ENCODE peak calls at places on chromosomes 12 and 14, in four cellular contexts. B is astrocyte of the spinal cord, Q is lower leg skin, T is astrocyte. U is an unnamed sample.

GRCh38 chr12:6492838-6493579 is at the start of gene MRPL51:
- DNase-seq in B (peak), Q (peak), T (peak), U (peak)

GRCh38 chr12:6089041-6089823 is 35.2 kb downstream of the VWF start:
- DNase-seq in B (peak), Q (peak), T (peak), U (no peak)

GRCh38 chr14:50677527-50678063 is 9.5 kb upstream of the SAV1 start:
- DNase-seq in B (peak), Q (no peak), T (peak), U (peak)

GRCh38 chr14:75454963-75455546 is 27.2 kb downstream of the JDP2 start:
- DNase-seq in B (peak), Q (peak), T (peak), U (peak)

GRCh38 chr12:28966049-28966778 is 182.9 kb upstream of the FAR2 start:
- DNase-seq in B (peak), Q (no peak), T (peak), U (no peak)

GRCh38 chr12:74598819-74599218 is 61.2 kb downstream of the ATXN7L3B start:
- DNase-seq in B (peak), Q (no peak), T (peak), U (no peak)

GRCh38 chr12:46439793-46440511 is 67.4 kb upstream of the SLC38A2 start:
- DNase-seq in B (no peak), Q (no peak), T (peak), U (peak)

GRCh38 chr12:89768586-89769482 is 60.2 kb upstream of the ATP2B1 start:
- DNase-seq in B (peak), Q (no peak), T (peak), U (peak)

GRCh38 chr12:4763549-4763948 is 43.3 kb downstream of the GALNT8 start:
- DNase-seq in B (no peak), Q (no peak), T (no peak), U (no peak)

GRCh38 chr12:118035194-118036041 is 18.9 kb downstream of the RFC5 start:
- DNase-seq in B (peak), Q (no peak), T (no peak), U (no peak)

GRCh38 chr12:112967306-112967705 is 11.0 kb upstream of the OAS2 start:
- DNase-seq in B (no peak), Q (peak), T (no peak), U (no peak)

GRCh38 chr14:86826641-86827040 is 1166.3 kb downstream of the GALC start:
- DNase-seq in B (no peak), Q (no peak), T (no peak), U (peak)

GRCh38 chr12:238116-238515 is 24.2 kb upstream of the SLC6A12 start:
- DNase-seq in B (no peak), Q (peak), T (no peak), U (no peak)

GRCh38 chr12:49932746-49933145 is 17.8 kb upstream of the AQP2 start:
- DNase-seq in B (no peak), Q (no peak), T (no peak), U (no peak)

GRCh38 chr14:92657457-92658142 is 90.8 kb downstream of the LGMN start:
- DNase-seq in B (no peak), Q (peak), T (no peak), U (no peak)

DNA sequence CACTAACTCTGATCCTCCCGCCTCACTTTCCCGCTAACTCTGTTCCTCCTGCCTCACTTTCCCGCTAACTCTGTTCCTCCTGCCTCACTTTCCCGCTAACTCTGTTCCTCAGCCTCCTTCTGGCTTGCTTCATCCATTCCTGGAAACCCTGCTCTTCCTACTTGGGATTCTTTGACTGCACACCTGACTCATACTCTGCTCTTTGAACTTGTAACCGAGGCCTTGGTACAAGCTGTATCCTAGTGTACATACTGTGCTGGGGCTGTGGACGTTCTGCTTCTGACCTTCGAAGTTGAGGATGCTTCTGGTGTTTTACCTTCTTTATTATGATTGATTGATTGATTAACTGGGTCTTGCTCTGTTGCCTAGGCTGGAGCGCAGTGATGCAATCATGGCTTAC is 63.2 kb upstream of the RD3L start:
- DNase-seq in B (no peak), Q (no peak), T (no peak), U (no peak)
- TF ChIP-seq CTCF in B (no peak), Q (no peak), T (no peak), U (no peak)

GRCh38 chr14:21093769-21094681 is 4.4 kb downstream of the ZNF219 start:
- DNase-seq in B (no peak), Q (no peak), T (no peak), U (no peak)
- H3K4me3 ChIP-seq in B (no peak), Q (no peak), T (no peak), U (no peak)

GRCh38 chr14:25406818-25407217 is 356.9 kb upstream of the STXBP6 start:
- DNase-seq in B (no peak), Q (no peak), T (no peak), U (peak)
- TF ChIP-seq CTCF in B (peak), Q (no peak), T (peak), U (peak)

GRCh38 chr12:119338593-119339363 is 4.2 kb downstream of the CCDC60 start:
- DNase-seq in B (no peak), Q (peak), T (no peak), U (no peak)

GRCh38 chr12:119340604-119341003 is 6.1 kb downstream of the CCDC60 start:
- DNase-seq in B (no peak), Q (no peak), T (no peak), U (no peak)

DNA sequence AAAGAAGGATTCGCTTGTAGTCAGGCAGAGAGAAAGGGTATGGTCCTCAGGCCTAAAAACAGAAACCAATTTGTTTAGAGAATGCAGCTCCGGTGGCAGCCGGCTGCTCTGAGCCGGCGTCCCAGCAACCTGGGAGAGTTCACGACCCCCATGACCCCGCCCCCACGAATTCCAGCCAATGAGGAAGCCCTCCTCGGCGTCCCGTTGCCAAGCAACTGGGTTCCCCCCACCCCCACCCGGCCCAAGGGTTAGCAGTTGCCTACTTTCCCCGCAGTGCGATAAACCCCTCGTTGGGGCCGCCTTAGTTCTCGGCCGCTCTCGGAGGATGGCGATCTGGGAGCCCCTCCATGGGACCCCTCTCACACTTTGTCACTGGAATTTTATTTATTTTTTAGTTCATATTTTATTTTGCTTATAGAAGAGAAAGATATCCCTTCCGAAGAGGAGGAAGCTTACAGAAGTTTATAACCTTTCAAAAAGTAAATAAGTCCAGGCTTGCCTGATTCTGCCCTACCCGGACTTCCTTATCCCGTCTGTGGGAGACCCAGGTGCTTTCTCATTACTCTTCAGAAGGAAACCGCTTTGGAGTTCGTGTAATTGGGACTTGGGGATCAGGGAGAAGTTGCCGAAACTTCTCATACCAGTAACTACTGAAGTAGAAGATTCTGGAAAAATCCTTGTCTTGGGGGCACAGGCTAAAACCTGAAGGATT is at the start of gene CCDC60:
- DNase-seq in B (no peak), Q (peak), T (no peak), U (no peak)
- H3K4me3 ChIP-seq in B (no peak), Q (no peak), T (no peak), U (no peak)

GRCh38 chr12:3328571-3328970 is 162.4 kb upstream of the PRMT8 start:
- DNase-seq in B (no peak), Q (no peak), T (no peak), U (no peak)

GRCh38 chr12:3325736-3326135 is 165.3 kb upstream of the PRMT8 start:
- DNase-seq in B (no peak), Q (no peak), T (no peak), U (no peak)

GRCh38 chr12:3326850-3327780 is 163.9 kb upstream of the PRMT8 start:
- DNase-seq in B (no peak), Q (no peak), T (no peak), U (no peak)

GRCh38 chr12:3328081-3328480 is 162.9 kb upstream of the PRMT8 start:
- DNase-seq in B (no peak), Q (no peak), T (no peak), U (no peak)

GRCh38 chr12:3326156-3326849 is 164.7 kb upstream of the PRMT8 start:
- DNase-seq in B (no peak), Q (no peak), T (no peak), U (no peak)
- TF ChIP-seq CTCF in B (no peak), Q (no peak), T (no peak), U (no peak)

DNA sequence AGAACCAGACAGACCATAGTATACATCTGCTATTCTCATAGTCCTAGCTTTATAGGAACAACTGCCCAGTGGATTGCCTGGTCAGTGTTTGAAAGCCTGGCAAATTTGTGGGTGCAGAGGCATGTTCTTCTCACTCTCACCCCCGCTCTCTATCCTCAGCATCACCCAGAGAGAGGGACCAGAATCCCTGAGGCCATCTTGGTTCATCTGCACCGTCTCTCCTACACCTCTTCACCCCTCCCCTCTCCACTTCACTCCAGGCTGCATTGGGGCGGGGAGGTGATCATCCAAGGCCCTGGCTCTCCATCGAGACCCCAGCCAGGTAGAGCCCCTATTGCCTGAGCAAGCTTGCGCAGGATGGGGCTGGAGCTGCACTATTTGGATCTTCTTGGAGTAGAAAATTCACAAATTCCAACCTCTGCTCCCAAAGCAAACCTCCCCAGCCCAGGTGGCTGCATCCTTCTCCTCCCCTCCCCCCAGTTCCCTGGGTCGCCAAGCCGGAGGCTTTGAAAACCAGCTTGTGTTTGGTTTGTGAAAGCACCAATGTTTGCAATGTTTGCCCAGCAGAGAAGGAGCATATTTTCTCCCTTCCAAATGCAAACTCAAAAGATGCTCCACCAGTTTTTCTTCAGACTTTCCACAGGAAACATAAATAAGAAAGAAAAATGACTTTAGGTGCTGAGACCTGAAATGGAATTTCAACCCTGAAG is 18.6 kb upstream of the COL2A1 start:
- DNase-seq in B (no peak), Q (peak), T (no peak), U (no peak)
- H3K4me3 ChIP-seq in B (no peak), Q (no peak), T (no peak), U (no peak)

GRCh38 chr14:96682401-96682800 is 114.8 kb upstream of the VRK1 start:
- DNase-seq in B (no peak), Q (no peak), T (no peak), U (no peak)
- TF ChIP-seq CTCF in B (no peak), Q (no peak), T (no peak), U (no peak)

GRCh38 chr12:108712164-108712924 is 19.0 kb downstream of the CORO1C start:
- DNase-seq in B (no peak), Q (no peak), T (no peak), U (no peak)

GRCh38 chr12:108714866-108715265 is 16.5 kb downstream of the CORO1C start:
- DNase-seq in B (no peak), Q (no peak), T (no peak), U (no peak)

GRCh38 chr12:108711486-108712163 is 19.7 kb downstream of the CORO1C start:
- DNase-seq in B (no peak), Q (no peak), T (no peak), U (no peak)

GRCh38 chr12:108712925-108713203 is 18.5 kb downstream of the CORO1C start:
- DNase-seq in B (no peak), Q (no peak), T (no peak), U (no peak)

DNA sequence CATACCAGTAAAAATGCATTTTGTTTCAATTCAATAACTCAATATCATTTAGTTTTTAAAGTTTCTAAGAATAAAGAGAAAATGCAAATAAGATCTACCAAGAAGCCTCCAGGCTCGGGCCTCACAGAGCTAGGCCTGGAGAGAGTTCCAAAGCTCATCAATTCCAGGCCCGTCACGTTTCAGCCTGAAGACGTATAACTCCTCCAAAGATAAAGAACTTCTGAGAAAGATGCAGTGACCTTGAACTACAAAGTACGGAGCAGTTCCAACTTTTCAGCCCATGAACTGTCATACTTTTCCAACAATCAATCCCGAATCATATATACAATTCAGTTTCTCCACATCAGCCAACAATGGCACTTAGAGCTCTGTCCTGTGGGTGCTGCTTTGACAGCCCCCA is 17.8 kb downstream of the CORO1C start:
- DNase-seq in B (no peak), Q (no peak), T (no peak), U (no peak)
- H3K4me3 ChIP-seq in B (no peak), Q (no peak), T (no peak), U (no peak)

GRCh38 chr12:12998248-12998647 is 1.8 kb downstream of the HEBP1 start:
- DNase-seq in B (no peak), Q (no peak), T (no peak), U (no peak)

GRCh38 chr12:13000616-13000934 is 510 bp upstream of the HEBP1 start:
- DNase-seq in B (no peak), Q (no peak), T (no peak), U (no peak)

GRCh38 chr12:12997734-12998133 is 2.3 kb downstream of the HEBP1 start:
- DNase-seq in B (no peak), Q (no peak), T (no peak), U (no peak)

GRCh38 chr12:12999959-13000615 is at the start of gene HEBP1:
- DNase-seq in B (peak), Q (peak), T (peak), U (peak)

DNA sequence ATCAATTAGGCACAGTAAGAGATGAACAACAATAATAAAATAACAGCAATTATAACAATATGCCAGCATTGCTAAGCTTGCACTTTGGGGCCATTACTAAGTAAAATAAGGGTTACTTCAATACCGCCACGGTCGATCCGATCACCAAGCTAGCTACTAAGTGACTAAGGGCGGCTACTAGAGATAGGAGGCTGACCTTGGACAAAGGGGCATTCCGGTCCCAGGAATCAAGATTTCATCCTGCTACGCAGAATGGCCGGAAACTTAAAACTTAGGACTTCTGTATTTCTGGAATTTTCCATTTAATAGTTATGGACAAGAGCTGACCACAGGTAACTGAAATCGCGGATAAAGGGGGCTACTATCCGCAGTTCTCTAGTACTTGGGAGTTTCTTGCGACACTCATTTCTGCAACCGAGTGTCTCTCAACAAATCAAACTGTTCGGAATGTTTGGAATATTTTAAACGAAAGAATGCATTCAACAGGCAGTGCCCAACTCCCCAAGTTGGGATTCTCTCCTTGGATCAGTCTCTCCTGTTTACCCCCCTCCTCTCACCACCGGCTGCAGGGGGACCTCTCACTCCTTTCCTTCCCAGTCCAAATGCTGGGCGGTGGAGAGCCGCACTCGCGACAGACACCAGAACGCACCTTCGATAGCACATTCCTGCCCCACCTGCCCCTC is 648 bp downstream of the HEBP1 start:
- DNase-seq in B (no peak), Q (no peak), T (peak), U (peak)
- TF ChIP-seq CTCF in B (no peak), Q (no peak), T (no peak), U (no peak)

GRCh38 chr12:106033161-106033675 is 105.5 kb downstream of the NUAK1 start:
- DNase-seq in B (no peak), Q (no peak), T (no peak), U (no peak)

GRCh38 chr12:106031736-106032135 is 107.0 kb downstream of the NUAK1 start:
- DNase-seq in B (no peak), Q (no peak), T (no peak), U (no peak)

GRCh38 chr12:106027286-106027685 is 111.5 kb downstream of the NUAK1 start:
- DNase-seq in B (no peak), Q (no peak), T (no peak), U (no peak)

GRCh38 chr12:106032141-106032925 is 106.4 kb downstream of the NUAK1 start:
- DNase-seq in B (no peak), Q (no peak), T (peak), U (peak)

DNA sequence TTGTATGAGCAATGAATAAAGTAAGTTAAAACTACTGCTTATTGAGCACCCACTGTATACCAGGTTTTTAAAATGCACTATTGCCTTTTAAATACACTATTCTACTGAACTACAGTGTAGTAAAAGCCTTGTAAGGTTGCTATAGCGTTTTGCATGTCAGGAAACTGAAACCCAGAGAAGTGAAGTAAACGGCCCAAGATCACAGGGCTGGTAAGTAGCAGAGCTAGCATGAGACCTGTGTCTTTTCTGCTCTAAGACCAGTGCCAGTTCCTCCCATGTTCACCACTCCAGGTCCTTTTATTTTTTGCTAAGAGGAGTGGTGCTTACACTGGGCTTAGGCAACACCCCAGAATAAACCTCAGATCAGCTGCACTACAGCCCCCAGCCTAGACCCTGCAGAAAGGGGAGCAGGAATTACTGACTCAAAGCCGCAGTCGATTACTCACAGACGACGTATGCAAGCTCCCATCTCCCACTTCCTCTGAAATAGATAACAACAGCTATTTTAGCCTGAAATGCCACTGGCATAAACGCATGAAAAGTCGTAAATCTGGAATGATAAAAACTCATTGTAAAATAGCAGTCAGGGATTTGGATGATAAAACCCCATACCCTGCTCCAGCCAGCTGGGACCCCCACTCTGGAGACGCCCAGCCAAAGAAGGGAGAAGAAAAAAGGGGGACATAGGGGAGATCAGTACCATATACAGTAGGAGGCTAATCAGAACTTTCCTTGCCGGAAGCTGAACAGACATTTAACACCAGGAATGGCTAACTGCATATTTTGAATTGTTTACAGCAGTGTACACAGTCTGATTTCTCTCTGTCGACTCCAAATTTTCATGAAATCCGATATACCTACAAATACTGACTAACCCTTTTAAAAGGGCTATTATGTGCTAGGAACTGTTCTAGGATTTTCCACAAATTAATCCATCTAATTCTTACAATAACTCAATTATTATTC is 108.3 kb downstream of the NUAK1 start:
- DNase-seq in B (peak), Q (no peak), T (peak), U (peak)
- H3K4me3 ChIP-seq in B (no peak), Q (no peak), T (peak), U (peak)

U was measured in fibroblast of villous mesenchyme.